ENCODE peak calls at places on chromosome 20, in eight cellular contexts. D, U, T, G, Q, V, Y and A are unnamed samples.

GRCh38 chr20:63846128-63846771 is 15.0 kb upstream of the ABHD16B start:
- DNase-seq in Y (no peak), V (no peak), G (no peak), U (peak), Q (no peak), T (peak), D (peak), A (peak)

GRCh38 chr20:32282461-32282860 is 5.0 kb downstream of the KIF3B start:
- DNase-seq in V (no peak), Y (no peak), U (no peak), T (no peak), G (no peak), Q (no peak), D (peak), A (no peak)

GRCh38 chr20:47970282-47970903 is 185.1 kb upstream of the SULF2 start:
- DNase-seq in G (no peak), D (no peak), Y (no peak), U (peak), Q (no peak), V (no peak), T (no peak), A (no peak)

GRCh38 chr20:17631576-17632319 is 50.3 kb downstream of the RRBP1 start:
- DNase-seq in Y (no peak), T (no peak), Q (no peak), D (no peak), V (no peak), U (no peak), G (no peak), A (no peak)

GRCh38 chr20:62030834-62031434 is 34.7 kb downstream of the TAF4 start:
- DNase-seq in D (peak), G (peak), Y (no peak), T (no peak), Q (no peak), U (no peak), V (no peak), A (no peak)

GRCh38 chr20:1830240-1830639 is 65.0 kb upstream of the SIRPA start:
- DNase-seq in T (no peak), Y (no peak), Q (peak), G (no peak), U (peak), D (peak), V (peak), A (peak)

GRCh38 chr20:3800256-3800877 is 4.3 kb downstream of the CDC25B start:
- DNase-seq in Q (no peak), G (no peak), T (no peak), Y (no peak), U (no peak), V (no peak), D (no peak), A (no peak)

GRCh38 chr20:48682529-48683385 is 145.0 kb downstream of the PREX1 start:
- DNase-seq in U (peak), G (no peak), V (peak), D (peak), Y (peak), Q (peak), T (peak), A (peak)

GRCh38 chr20:58130156-58130555 is 98.3 kb downstream of the ANKRD60 start:
- DNase-seq in G (no peak), V (no peak), U (no peak), D (no peak), Q (no peak), Y (no peak), T (no peak), A (no peak)

GRCh38 chr20:31581391-31581790 is 23.7 kb upstream of the ID1 start:
- DNase-seq in D (no peak), T (no peak), Y (no peak), G (no peak), U (peak), V (no peak), Q (no peak), A (no peak)

GRCh38 chr20:46011631-46012482 is 3.1 kb downstream of the MMP9 start:
- DNase-seq in Q (peak), G (no peak), U (no peak), T (peak), D (peak), V (no peak), Y (peak), A (peak)

GRCh38 chr20:1808101-1808500 is 87.1 kb upstream of the SIRPA start:
- DNase-seq in U (no peak), V (no peak), Q (no peak), D (no peak), Y (no peak), G (no peak), T (no peak), A (no peak)

GRCh38 chr20:2656471-2657117 is 4.2 kb downstream of the NOP56 start:
- DNase-seq in D (no peak), G (no peak), Q (no peak), T (no peak), V (no peak), U (no peak), Y (no peak), A (no peak)

GRCh38 chr20:25317351-25318075 is 69.6 kb downstream of the PYGB start:
- DNase-seq in T (no peak), G (peak), U (no peak), Q (no peak), V (no peak), Y (no peak), D (no peak), A (no peak)

GRCh38 chr20:4227085-4227821 is 211.9 kb upstream of the RNF24 start:
- DNase-seq in U (no peak), T (peak), Y (no peak), V (peak), G (no peak), D (no peak), Q (peak), A (peak)

GRCh38 chr20:63232235-63233060 is 3.3 kb upstream of the BIRC7 start:
- DNase-seq in V (peak), G (no peak), Y (no peak), U (peak), Q (peak), D (peak), T (no peak), A (no peak)

GRCh38 chr20:59751075-59751711 is 146.9 kb downstream of the PHACTR3 start:
- DNase-seq in Q (peak), Y (peak), G (no peak), T (peak), V (peak), D (peak), U (peak), A (peak)

GRCh38 chr20:18288748-18289705 is 700 bp downstream of the ZNF133 start:
- DNase-seq in Y (no peak), V (peak), U (peak), Q (peak), T (peak), G (no peak), D (no peak), A (no peak)

GRCh38 chr20:20210327-20210726 is 157.6 kb upstream of the INSM1 start:
- DNase-seq in T (no peak), V (no peak), U (no peak), D (no peak), Y (no peak), Q (no peak), G (no peak), A (no peak)

GRCh38 chr20:11499235-11499634 is 418.5 kb upstream of the BTBD3 start:
- DNase-seq in T (no peak), U (no peak), Q (no peak), G (no peak), Y (no peak), V (no peak), D (no peak), A (no peak)

GRCh38 chr20:11502051-11502450 is 415.6 kb upstream of the BTBD3 start:
- DNase-seq in V (no peak), G (no peak), Q (no peak), U (no peak), D (no peak), Y (no peak), T (no peak), A (no peak)

GRCh38 chr20:25459916-25460590 is 52.6 kb downstream of the GINS1 start:
- DNase-seq in Y (no peak), T (no peak), D (no peak), G (no peak), U (no peak), Q (no peak), V (no peak), A (no peak)

DNA sequence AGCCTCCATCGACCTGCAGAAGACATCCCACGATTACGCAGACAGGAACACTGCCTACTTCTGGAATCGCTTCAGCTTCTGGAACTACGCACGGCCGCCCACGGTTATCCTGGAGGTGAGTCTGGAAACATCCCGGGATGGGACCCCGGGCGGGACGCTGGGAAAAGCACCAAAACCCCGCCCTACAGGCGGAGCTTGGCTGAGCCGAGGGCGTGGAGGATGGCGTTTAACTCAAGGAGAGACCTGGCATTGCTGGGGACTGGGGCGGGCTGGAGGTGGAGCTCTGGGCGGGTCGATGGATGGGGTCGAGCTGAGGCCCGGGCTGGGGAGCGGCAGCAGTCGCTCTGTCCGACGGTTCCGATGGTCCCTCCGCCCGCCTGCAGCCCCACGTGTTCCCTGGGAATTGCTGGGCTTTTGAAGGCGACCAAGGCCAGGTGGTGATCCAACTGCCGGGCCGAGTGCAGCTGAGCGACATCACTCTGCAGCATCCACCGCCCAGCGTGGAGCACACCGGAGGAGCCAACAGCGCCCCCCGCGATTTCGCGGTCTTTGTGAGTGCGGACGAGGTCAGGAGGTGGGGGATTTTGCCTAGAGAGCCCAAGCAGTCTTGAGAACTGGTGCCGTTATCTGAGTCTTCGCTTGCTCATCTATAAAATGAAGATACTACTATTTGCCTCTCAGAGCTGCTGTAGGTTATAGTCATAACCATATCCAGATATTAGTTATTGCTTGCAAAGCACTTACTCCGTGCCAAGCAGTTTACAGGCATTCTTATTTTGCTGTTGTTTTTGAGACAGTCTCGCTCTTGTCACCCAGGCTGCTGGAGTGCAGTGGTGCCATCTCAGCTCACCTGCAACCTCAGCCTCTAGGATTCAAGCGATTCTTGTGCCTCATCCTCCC is 3.8 kb downstream of the SPAG4 start:
- DNase-seq in G (peak), Q (peak), Y (peak), U (peak), D (peak), T (peak), V (peak), A (peak)
- TF ChIP-seq CTCF in G (peak), Q (peak), Y (no peak), U (peak), D (no peak), T (peak), V (peak), A (peak)

GRCh38 chr20:35171438-35171752 is 477 bp upstream of the PROCR start:
- DNase-seq in Q (no peak), T (no peak), V (no peak), Y (no peak), U (no peak), D (no peak), G (no peak), A (no peak)
- H3K4me3 ChIP-seq in Q (no peak), T (peak), V (peak), Y (peak), U (no peak), D (peak), G (peak), A (peak)

GRCh38 chr20:34829191-34829590 is 3.7 kb upstream of the NCOA6 start:
- DNase-seq in V (no peak), D (no peak), T (no peak), U (no peak), Q (no peak), G (no peak), Y (no peak), A (no peak)

GRCh38 chr20:34824026-34824860 is 1.2 kb downstream of the NCOA6 start:
- DNase-seq in Q (peak), G (peak), T (peak), D (peak), U (peak), V (peak), Y (peak), A (peak)

GRCh38 chr20:34820805-34821578 is 4.5 kb downstream of the NCOA6 start:
- DNase-seq in Q (no peak), D (no peak), Y (no peak), U (no peak), T (no peak), V (no peak), G (no peak), A (no peak)

GRCh38 chr20:34825530-34826362 is at the start of gene NCOA6:
- DNase-seq in G (peak), V (peak), D (peak), T (peak), Q (peak), U (peak), Y (peak), A (peak)

DNA sequence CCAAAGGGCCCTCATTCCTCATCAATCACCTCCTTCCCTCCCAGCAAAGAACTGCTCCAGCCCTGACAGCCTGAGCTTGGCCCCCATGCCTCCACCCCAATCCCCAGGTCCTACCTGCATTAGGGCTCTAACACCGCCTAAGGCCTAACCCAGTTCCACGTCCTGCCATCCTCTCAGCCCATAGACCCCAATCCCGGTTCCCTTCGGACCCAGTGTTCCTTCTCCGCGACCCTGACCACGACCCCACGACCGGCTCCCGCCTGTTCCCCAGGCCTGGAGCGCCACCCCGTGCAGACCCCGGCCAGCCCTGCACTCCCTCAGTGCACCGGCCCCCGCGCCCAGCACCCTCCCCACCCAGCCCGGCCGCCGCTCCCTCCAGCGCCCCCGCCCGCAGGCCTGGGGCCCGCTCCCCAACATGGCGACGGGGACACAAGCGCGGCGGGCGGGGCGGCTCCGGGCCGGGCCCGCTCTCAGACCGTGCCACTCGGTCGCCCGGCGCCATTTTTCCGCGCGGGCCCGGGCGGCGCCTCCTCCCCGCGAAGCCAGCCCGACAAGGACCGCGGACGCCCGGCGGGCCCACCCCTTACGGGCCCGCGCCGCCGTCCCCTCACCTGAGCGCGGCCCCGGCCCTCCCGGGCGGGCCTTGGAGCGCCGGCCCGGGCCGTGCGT is 456 bp downstream of the NCOA6 start:
- DNase-seq in Q (peak), U (peak), D (peak), G (peak), T (peak), Y (peak), V (peak), A (peak)
- TF ChIP-seq CTCF in Q (no peak), U (peak), D (no peak), G (no peak), T (peak), Y (no peak), V (no peak), A (no peak)

DNA sequence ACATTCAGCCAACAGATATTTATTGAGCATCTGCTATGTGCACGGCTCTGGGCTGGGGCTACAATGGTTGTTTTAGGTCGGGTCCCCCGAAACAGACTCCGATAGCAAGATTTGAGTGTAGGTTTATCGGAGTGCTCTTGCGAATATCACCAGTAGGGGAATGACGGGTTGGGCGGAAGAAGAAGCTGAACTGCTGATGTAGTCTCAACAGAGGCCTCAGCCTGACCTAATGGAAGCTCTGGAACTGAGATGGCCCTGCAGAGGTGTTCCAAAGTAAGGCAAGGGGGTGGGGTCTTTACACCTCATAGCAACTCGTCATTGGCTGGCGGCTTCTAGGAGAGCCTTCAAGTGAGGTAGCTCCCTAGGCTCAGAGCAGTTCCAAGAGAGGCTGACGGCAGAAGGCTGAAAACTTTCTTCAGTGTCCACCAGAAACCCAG is 1.1 kb downstream of the L3MBTL1 start:
- DNase-seq in U (peak), V (peak), G (no peak), D (no peak), Y (no peak), Q (peak), T (peak), A (no peak)
- H3K4me3 ChIP-seq in U (no peak), V (no peak), G (no peak), D (no peak), Y (no peak), Q (no peak), T (peak), A (no peak)

GRCh38 chr20:13507646-13508045 is 131.1 kb downstream of the TASP1 start:
- DNase-seq in T (no peak), G (no peak), D (no peak), U (no peak), Q (no peak), Y (no peak), V (no peak), A (no peak)
- TF ChIP-seq CTCF in T (no peak), G (no peak), D (no peak), U (no peak), Q (no peak), Y (no peak), V (no peak), A (no peak)

GRCh38 chr20:9015984-9016324 is 52.9 kb upstream of the PLCB4 start:
- DNase-seq in Q (peak), U (no peak), V (no peak), T (peak), D (no peak), Y (no peak), G (no peak), A (no peak)
- H3K4me3 ChIP-seq in Q (no peak), U (no peak), V (no peak), T (no peak), D (no peak), Y (no peak), G (no peak), A (no peak)

DNA sequence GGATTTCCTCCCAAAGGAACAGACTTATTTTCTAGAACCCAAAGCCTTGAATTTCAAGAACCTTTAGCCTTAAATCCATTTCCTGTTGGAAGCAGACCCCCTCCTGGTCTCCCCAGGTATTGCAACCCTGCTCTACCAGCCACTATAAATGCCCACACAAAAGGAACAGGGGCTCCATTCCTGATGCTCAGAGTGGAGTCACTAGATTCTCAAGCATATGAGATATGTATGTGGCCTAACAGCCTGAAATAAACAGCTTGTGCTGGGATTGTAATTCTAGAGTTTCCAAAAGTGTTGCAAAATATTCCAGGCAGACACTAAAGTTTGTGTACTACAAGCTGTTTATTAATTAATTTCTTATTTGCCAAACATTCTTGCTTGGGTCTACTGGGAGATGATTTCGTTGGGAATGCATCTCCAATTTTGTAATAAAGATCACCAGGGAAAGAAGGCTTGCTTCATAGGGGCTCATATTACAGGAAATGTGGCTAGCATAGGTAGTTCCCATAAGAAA is 44.8 kb downstream of the RIPOR3 start:
- DNase-seq in Y (no peak), D (no peak), T (no peak), G (no peak), V (no peak), Q (peak), U (no peak), A (no peak)
- TF ChIP-seq CTCF in Y (no peak), D (no peak), T (no peak), G (no peak), V (peak), Q (peak), U (peak), A (peak)

GRCh38 chr20:53216856-53217576 is 244.9 kb downstream of the TSHZ2 start:
- DNase-seq in U (peak), Y (peak), D (peak), G (peak), Q (peak), V (peak), T (peak), A (peak)
- H3K4me3 ChIP-seq in U (no peak), Y (no peak), D (no peak), G (peak), Q (no peak), V (no peak), T (no peak), A (no peak)

GRCh38 chr20:53828673-53829085 is 235.0 kb upstream of the ZNF217 start:
- DNase-seq in T (peak), D (no peak), U (peak), G (no peak), Q (peak), V (peak), Y (peak), A (no peak)
- TF ChIP-seq CTCF in T (no peak), D (no peak), U (peak), G (no peak), Q (peak), V (peak), Y (no peak), A (no peak)